ENCODE peak calls at places on chromosome 4, in six cellular contexts. G is AG09309; Q is CD8-positive, alpha-beta T cell; P is Peyer's patch; C is aorta; T is SJSA1. V is an unnamed sample.

GRCh38 chr4:120977435-120977997 is 55.0 kb upstream of the PRDM5 start:
- DNase-seq in T (no peak), Q (no peak), C (no peak), P (no peak), G (peak; percentile 52), V (no peak)

GRCh38 chr4:62670509-62670908 is 1470.4 kb downstream of the ADGRL3 start:
- DNase-seq in C (no peak), G (no peak), T (no peak), Q (no peak), P (no peak), V (no peak)

GRCh38 chr4:151322565-151322964 is 2.8 kb downstream of the SH3D19 start:
- DNase-seq in P (no peak), Q (no peak), G (no peak), T (no peak), C (no peak), V (no peak)

GRCh38 chr4:54607067-54607466 is 50.7 kb upstream of the KIT start:
- DNase-seq in P (no peak), C (no peak), G (no peak), Q (no peak), T (no peak), V (no peak)

GRCh38 chr4:21117771-21118170 is 417.5 kb downstream of the PACRGL start:
- DNase-seq in G (no peak), T (no peak), P (no peak), Q (no peak), C (no peak), V (no peak)

GRCh38 chr4:83251074-83251835 is 33.3 kb downstream of the COQ2 start:
- DNase-seq in C (no peak), Q (no peak), G (no peak), T (no peak), P (no peak), V (no peak)

GRCh38 chr4:154399259-154399974 is 92.2 kb downstream of the DCHS2 start:
- DNase-seq in P (no peak), C (no peak), T (no peak), Q (no peak), G (peak; percentile 35), V (no peak)

GRCh38 chr4:127251423-127251822 is 381.3 kb upstream of the INTU start:
- DNase-seq in P (no peak), T (no peak), Q (no peak), C (no peak), G (peak; percentile 13), V (no peak)

GRCh38 chr4:86831262-86832090 is 17.7 kb downstream of the SLC10A6 start:
- DNase-seq in C (no peak), P (no peak), G (peak; percentile 80), T (peak; percentile 66), Q (no peak), V (no peak)

GRCh38 chr4:181854142-181854541 is 389.1 kb upstream of the TENM3 start:
- DNase-seq in C (no peak), Q (no peak), P (no peak), T (no peak), G (peak; percentile 45), V (no peak)

GRCh38 chr4:119788334-119789266 is 160.0 kb upstream of the PDE5A start:
- DNase-seq in P (no peak), T (no peak), G (no peak), C (no peak), Q (no peak), V (no peak)

GRCh38 chr4:139761461-139761860 is 95.8 kb downstream of the MGST2 start:
- DNase-seq in G (no peak), Q (no peak), T (no peak), C (no peak), P (no peak), V (no peak)

GRCh38 chr4:115222061-115222460 is 108.6 kb upstream of the NDST4 start:
- DNase-seq in G (no peak), C (no peak), Q (no peak), T (no peak), P (no peak), V (no peak)

GRCh38 chr4:1801286-1801958 is 8.3 kb downstream of the FGFR3 start:
- DNase-seq in P (no peak), Q (no peak), C (no peak), T (no peak), G (no peak), V (no peak)
- H3K4me3 ChIP-seq in P (no peak overlapping the region), Q (no peak overlapping the region), C (no peak overlapping the region), T (no peak overlapping the region), G (no peak overlapping the region), V (no peak overlapping the region)

GRCh38 chr4:107655289-107655688 is 64.7 kb downstream of the PAPSS1 start:
- DNase-seq in C (no peak), G (no peak), Q (no peak), P (no peak), T (no peak), V (no peak)
- H3K4me3 ChIP-seq in C (no peak overlapping the region), G (no peak overlapping the region), Q (no peak overlapping the region), P (no peak overlapping the region), T (no peak overlapping the region), V (no peak overlapping the region)

GRCh38 chr4:143254479-143255216 is 69.9 kb downstream of the USP38 start:
- DNase-seq in T (no peak), C (no peak), G (no peak), Q (no peak), P (no peak), V (no peak)
- H3K4me3 ChIP-seq in T (no peak overlapping the region), C (no peak overlapping the region), G (no peak overlapping the region), Q (no peak overlapping the region), P (no peak overlapping the region), V (no peak overlapping the region)

DNA sequence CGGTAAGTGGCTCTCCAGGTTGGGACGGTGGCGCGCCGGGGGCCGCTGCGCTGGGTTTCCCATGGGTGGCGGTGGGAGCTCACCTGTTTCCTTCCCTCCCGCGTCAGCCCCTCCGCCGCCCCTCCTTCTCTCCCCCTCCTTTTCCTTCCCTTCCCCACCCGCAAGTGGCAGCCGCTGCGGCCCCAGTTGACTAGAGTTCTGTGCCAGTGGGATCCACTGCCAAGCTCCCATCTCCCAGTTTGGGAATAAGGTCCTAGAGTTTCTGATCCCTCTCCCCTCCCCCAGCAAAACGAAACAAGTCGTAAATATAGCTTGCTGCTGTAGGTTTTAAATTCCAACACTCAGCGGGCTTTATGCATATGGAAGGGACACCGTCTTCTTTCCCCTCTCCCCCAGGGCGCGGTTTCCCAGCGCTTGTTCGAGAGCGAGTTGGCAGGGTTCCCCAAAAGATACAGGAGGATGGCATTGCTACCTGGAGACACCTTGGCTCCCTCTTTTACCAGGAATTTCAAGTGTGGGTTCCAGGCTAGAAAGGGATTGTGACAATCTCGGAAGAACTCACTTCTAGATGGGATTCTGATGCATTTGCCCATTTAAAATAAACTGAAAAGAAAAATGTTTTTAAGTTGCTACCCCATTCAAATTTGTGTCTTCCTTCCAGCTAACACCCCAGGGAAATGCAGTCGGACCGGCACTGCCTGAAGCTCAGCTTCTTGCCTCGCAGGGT is 1.2 kb downstream of the TLL1 start:
- DNase-seq in Q (no peak), T (no peak), P (no peak), C (no peak), G (no peak), V (peak; percentile 8)
- H3K4me3 ChIP-seq in Q (no peak overlapping the region), T (no peak overlapping the region), P (no peak overlapping the region), C (peak overlapping the region; percentile 21), G (peak overlapping the region; percentile 47), V (no peak overlapping the region)

DNA sequence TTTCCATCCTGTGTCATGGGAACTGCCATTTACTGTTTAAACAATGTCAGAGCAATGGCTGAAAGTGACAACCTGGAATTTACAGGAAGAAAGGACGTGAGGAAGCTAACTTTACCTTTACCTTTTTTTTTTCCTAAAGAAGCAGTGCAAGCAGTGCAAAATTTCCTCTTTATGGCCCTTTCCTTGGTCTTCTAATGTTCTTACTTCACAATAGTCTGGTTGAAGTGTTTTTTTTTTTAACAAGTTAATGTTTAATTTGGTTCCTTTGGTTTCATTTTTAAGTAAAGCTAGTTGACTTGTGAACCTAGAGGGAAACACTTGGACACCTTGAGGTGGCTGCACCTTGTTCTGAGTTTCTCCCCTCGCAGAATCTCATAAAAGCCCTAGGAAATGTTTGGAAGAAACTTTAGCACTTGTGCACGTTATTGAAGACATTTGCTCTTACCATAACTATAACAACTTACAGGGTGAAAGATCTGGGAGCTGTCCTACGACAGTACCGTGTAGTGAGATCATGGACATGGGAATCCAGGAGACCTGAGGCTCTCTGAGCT is 1.8 kb downstream of the SGMS2 start:
- DNase-seq in G (no peak), P (no peak), T (no peak), C (no peak), Q (no peak), V (no peak)
- H3K4me3 ChIP-seq in G (peak overlapping the region; percentile 95), P (no peak overlapping the region), T (no peak overlapping the region), C (peak overlapping the region; percentile 4), Q (no peak overlapping the region), V (no peak overlapping the region)

DNA sequence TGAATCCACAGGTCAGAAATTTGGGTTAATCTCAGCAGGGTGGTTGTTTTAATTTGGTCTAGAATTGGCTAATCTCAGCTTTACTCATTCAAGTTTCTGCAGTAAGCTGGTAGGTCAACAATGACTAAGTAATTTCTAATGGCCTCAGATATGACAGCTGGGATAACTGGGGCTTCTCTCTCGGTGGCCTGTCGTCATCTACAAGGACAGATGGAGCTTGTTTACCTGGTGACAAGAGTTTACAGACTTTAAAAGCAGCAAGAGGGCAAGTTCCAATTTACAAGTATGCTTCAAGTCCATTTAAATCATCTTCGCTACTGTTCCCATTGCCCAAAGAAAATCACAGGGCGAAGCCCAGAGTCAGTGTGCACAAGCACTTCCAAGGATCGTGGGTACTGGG is 453.9 kb downstream of the PDHA2 start:
- DNase-seq in G (no peak), T (no peak), Q (no peak), C (no peak), P (no peak), V (no peak)
- H3K4me3 ChIP-seq in G (no peak overlapping the region), T (no peak overlapping the region), Q (no peak overlapping the region), C (no peak overlapping the region), P (no peak overlapping the region), V (no peak overlapping the region)

DNA sequence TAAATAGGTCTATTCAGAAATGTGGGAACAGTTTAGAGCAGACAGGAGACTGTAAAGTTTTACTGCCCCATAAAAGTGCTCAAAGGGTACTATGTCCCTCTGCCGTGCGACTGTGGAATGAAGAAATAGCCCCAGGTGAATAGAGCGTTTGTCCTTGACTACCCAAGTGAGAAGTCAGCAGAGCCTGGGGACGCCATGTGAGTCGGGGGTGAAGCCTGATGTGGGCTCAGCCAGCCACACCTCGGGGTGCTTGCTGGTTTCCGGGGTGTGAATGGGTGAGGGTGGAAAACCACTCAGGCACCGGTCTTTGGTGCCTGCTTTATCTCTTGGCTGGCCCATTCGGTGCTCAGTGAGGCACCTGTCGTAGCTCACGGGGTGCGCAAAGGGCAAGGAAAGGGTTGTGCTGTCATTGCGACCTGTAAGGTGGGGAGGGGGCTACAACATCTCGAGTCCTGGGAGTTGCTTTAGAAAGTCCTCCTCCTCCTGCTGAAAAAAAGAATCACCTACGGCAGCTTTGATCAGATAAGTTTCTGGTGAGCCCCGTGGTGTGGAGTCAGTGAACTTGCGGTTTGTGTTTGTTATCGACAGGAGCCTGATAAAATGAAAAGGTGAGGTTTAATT is 895 bp downstream of the TRIM2 start:
- DNase-seq in C (no peak), T (no peak), G (no peak), Q (no peak), P (peak; percentile 83), V (peak; percentile 22)
- H3K4me3 ChIP-seq in C (no peak overlapping the region), T (no peak overlapping the region), G (no peak overlapping the region), Q (no peak overlapping the region), P (no peak overlapping the region), V (no peak overlapping the region)

GRCh38 chr4:117134386-117134785 is 49.0 kb upstream of the TRAM1L1 start:
- DNase-seq in T (no peak), Q (no peak), P (no peak), C (no peak), G (no peak), V (no peak)

GRCh38 chr4:117137143-117137542 is 51.8 kb upstream of the TRAM1L1 start:
- DNase-seq in G (no peak), T (no peak), C (no peak), Q (no peak), P (no peak), V (no peak)

GRCh38 chr4:117135634-117136354 is 50.4 kb upstream of the TRAM1L1 start:
- DNase-seq in P (no peak), C (no peak), G (no peak), T (no peak), Q (no peak), V (no peak)
- H3K4me3 ChIP-seq in P (no peak overlapping the region), C (no peak overlapping the region), G (no peak overlapping the region), T (no peak overlapping the region), Q (no peak overlapping the region), V (no peak overlapping the region)

V was measured in GM06990.